ENCODE peak calls at places on chromosome 15, in six cellular contexts. K is Right ventricle myocardium superior, I is iPS-NIHi11, R is HT-29, M is cardiac fibroblast, A is endothelial cell. B is an unnamed sample.

GRCh38 chr15:75606711-75607684 is 18.5 kb downstream of the SNUPN start:
- DNase-seq in K (no peak), I (no peak), R (no peak), M (no peak), A (no peak), B (no peak)

GRCh38 chr15:50440932-50441331 is 16.7 kb downstream of the USP8 start:
- DNase-seq in K (no peak), I (no peak), R (no peak), M (no peak), A (no peak), B (no peak)

GRCh38 chr15:59376735-59377134 is 4.1 kb upstream of the MYO1E start:
- DNase-seq in K (no peak), I (no peak), R (peak; percentile 61), M (peak; percentile 45), A (no peak), B (peak; percentile 56)

GRCh38 chr15:89936793-89937265 is 24.1 kb upstream of the ARPIN start:
- DNase-seq in K (no peak), I (no peak), R (no peak), M (no peak), A (no peak), B (peak; percentile 60)

GRCh38 chr15:40906947-40907802 is 12.9 kb downstream of the VPS18 start:
- DNase-seq in K (peak; percentile 84), I (no peak), R (peak; percentile 75), M (no peak), A (peak; percentile 75), B (peak; percentile 29)

GRCh38 chr15:35874260-35874905 is 328.4 kb upstream of the DPH6 start:
- DNase-seq in K (no peak), I (no peak), R (peak; percentile 14), M (peak; percentile 92), A (no peak), B (peak; percentile 92)

GRCh38 chr15:50797926-50798325 is 32.4 kb upstream of the SPPL2A start:
- DNase-seq in K (no peak), I (peak; percentile 45), R (peak; percentile 73), M (no peak), A (no peak), B (peak; percentile 73)

GRCh38 chr15:37818152-37818677 is 116.2 kb upstream of the TMCO5A start:
- DNase-seq in K (no peak), I (no peak), R (no peak), M (no peak), A (no peak), B (no peak)

GRCh38 chr15:92393287-92393993 is at the start of gene ST8SIA2:
- DNase-seq in K (no peak), I (peak; percentile 87), R (no peak), M (no peak), A (peak; percentile 59), B (no peak)

GRCh38 chr15:52527898-52528464 is 699 bp downstream of the MYO5A start:
- DNase-seq in K (no peak), I (peak; percentile 30), R (no peak), M (peak; percentile 32), A (peak; percentile 13), B (peak; percentile 34)

GRCh38 chr15:43794269-43795037 is 2.3 kb downstream of the SERF2 start:
- DNase-seq in K (no peak), I (no peak), R (no peak), M (peak; percentile 44), A (no peak), B (no peak)

GRCh38 chr15:68304611-68305337 is 27.2 kb downstream of the FEM1B start:
- DNase-seq in K (no peak), I (no peak), R (no peak), M (no peak), A (no peak), B (no peak)

GRCh38 chr15:63476229-63476632 is 28.2 kb upstream of the USP3 start:
- DNase-seq in K (no peak), I (no peak), R (peak; percentile 82), M (peak; percentile 99), A (no peak), B (peak; percentile 68)

GRCh38 chr15:77693576-77693975 is 60.9 kb upstream of the LINGO1 start:
- DNase-seq in K (no peak), I (no peak), R (no peak), M (no peak), A (no peak), B (no peak)

GRCh38 chr15:65277015-65277414 is 9.7 kb downstream of the PARP16 start:
- DNase-seq in K (no peak), I (no peak), R (no peak), M (no peak), A (no peak), B (no peak)

GRCh38 chr15:40333922-40334492 is 6.7 kb downstream of the CCDC9B start:
- DNase-seq in K (peak; percentile 87), I (peak; percentile 26), R (no peak), M (peak; percentile 88), A (peak; percentile 48), B (no peak)

GRCh38 chr15:44584162-44584749 is 47.3 kb downstream of the EIF3J start:
- DNase-seq in K (peak; percentile 58), I (peak; percentile 55), R (peak; percentile 76), M (peak; percentile 38), A (peak; percentile 41), B (peak; percentile 73)

GRCh38 chr15:53209396-53210042 is 419.4 kb upstream of the ONECUT1 start:
- DNase-seq in K (no peak), I (no peak), R (no peak), M (no peak), A (no peak), B (peak; percentile 25)

GRCh38 chr15:91593653-91594052 is 259.9 kb upstream of the SLCO3A1 start:
- DNase-seq in K (no peak), I (no peak), R (no peak), M (no peak), A (no peak), B (no peak)

GRCh38 chr15:89690276-89691218 is at the start of the genes PEX11A and WDR93:
- DNase-seq in K (peak; percentile 89), I (peak; percentile 93), R (peak; percentile 97), M (peak; percentile 60), A (peak; percentile 67), B (peak; percentile 82)

GRCh38 chr15:66931768-66932633 is 133.4 kb upstream of the SMAD3 start:
- DNase-seq in K (no peak), I (peak; percentile 45), R (peak; percentile 95), M (peak; percentile 81), A (no peak), B (peak; percentile 84)

GRCh38 chr15:41934843-41935242 is 37.5 kb downstream of the EHD4 start:
- DNase-seq in K (no peak), I (peak; percentile 48), R (peak; percentile 78), M (peak; percentile 22), A (no peak), B (peak; percentile 85)

GRCh38 chr15:62752687-62753517 is 289.6 kb upstream of the TPM1 start:
- DNase-seq in K (peak; percentile 52), I (no peak), R (no peak), M (peak; percentile 69), A (no peak), B (peak; percentile 79)

GRCh38 chr15:68581725-68582124 is 2.9 kb downstream of the CORO2B start:
- DNase-seq in K (peak; percentile 63), I (no peak), R (no peak), M (no peak), A (no peak), B (no peak)

GRCh38 chr15:49675051-49675450 is 54.2 kb downstream of the DTWD1 start:
- DNase-seq in K (no peak), I (no peak), R (peak; percentile 55), M (peak; percentile 95), A (no peak), B (peak; percentile 88)

GRCh38 chr15:95520511-95520910 is 810.0 kb upstream of the NR2F2 start:
- DNase-seq in K (no peak), I (no peak), R (no peak), M (no peak), A (no peak), B (no peak)

GRCh38 chr15:43329222-43329959 is 982 bp downstream of the LCMT2 start:
- DNase-seq in K (no peak), I (no peak), R (peak; percentile 11), M (peak; percentile 3), A (no peak), B (no peak)

GRCh38 chr15:70047386-70048195 is 50.1 kb downstream of the TLE3 start:
- DNase-seq in K (no peak), I (no peak), R (no peak), M (no peak), A (no peak), B (no peak)

GRCh38 chr15:68383161-68384074 is 48.5 kb downstream of the ITGA11 start:
- DNase-seq in K (no peak), I (peak; percentile 71), R (peak; percentile 77), M (peak; percentile 72), A (peak; percentile 36), B (peak; percentile 69)

GRCh38 chr15:77738441-77739437 is 106.0 kb upstream of the LINGO1 start:
- DNase-seq in K (no peak), I (peak; percentile 50), R (no peak), M (no peak), A (peak; percentile 26), B (no peak)

GRCh38 chr15:95988574-95988887 is 342.0 kb upstream of the NR2F2 start:
- DNase-seq in K (no peak), I (no peak), R (peak; percentile 9), M (peak; percentile 56), A (no peak), B (no peak)

GRCh38 chr15:67253517-67254237 is 784 bp downstream of the AAGAB start:
- DNase-seq in K (no peak), I (no peak), R (peak; percentile 79), M (peak; percentile 42), A (no peak), B (peak; percentile 7)

GRCh38 chr15:55915221-55915620 is 78.2 kb downstream of the NEDD4 start:
- DNase-seq in K (no peak), I (no peak), R (no peak), M (peak; percentile 59), A (no peak), B (no peak)

GRCh38 chr15:90268415-90268814 is 2.9 kb downstream of the NGRN start:
- DNase-seq in K (no peak), I (no peak), R (no peak), M (no peak), A (no peak), B (peak; percentile 51)

GRCh38 chr15:65355173-65355982 is 22.4 kb downstream of the IGDCC3 start:
- DNase-seq in K (no peak), I (peak; percentile 87), R (no peak), M (no peak), A (no peak), B (no peak)

GRCh38 chr15:50857763-50858162 is 50.7 kb upstream of the AP4E1 start:
- DNase-seq in K (no peak), I (no peak), R (no peak), M (no peak), A (no peak), B (no peak)

GRCh38 chr15:79154491-79155182 is 64.1 kb upstream of the RASGRF1 start:
- DNase-seq in K (no peak), I (peak; percentile 38), R (no peak), M (no peak), A (no peak), B (no peak)

GRCh38 chr15:98386594-98386993 is 261.7 kb upstream of the IGF1R start:
- DNase-seq in K (no peak), I (no peak), R (no peak), M (no peak), A (no peak), B (no peak)

GRCh38 chr15:56613826-56614225 is 119.5 kb downstream of the ZNF280D start:
- DNase-seq in K (no peak), I (no peak), R (no peak), M (no peak), A (no peak), B (no peak)

B was measured in PC-3.